ENCODE peak calls at places on chromosomes 3 and 15, in ten cellular contexts. K is ovary, H is Peyer's patch, O is vagina, B is tibial nerve, V is stomach, R is sigmoid colon, M is A549, J is heart left ventricle, G is endothelial cell of umbilical vein. F is an unnamed sample. For H3K4me1, the result is how much of the 10 kb centered on the place peaks cover.

GRCh38 chr3:193984378-193984777 is 151.6 kb upstream of the HES1 start:
- DNase-seq in K (no peak), H (no peak), O (no peak), B (no peak), V (no peak), R (no peak), M (no peak), J (no peak), G (peak), F (no peak)

GRCh38 chr3:36697397-36698001 is 66.9 kb downstream of the DCLK3 start:
- DNase-seq in K (no peak), H (no peak), O (no peak), B (no peak), V (no peak), R (no peak), M (peak), J (no peak), G (no peak), F (no peak)

GRCh38 chr15:69232144-69232543 is 66.6 kb upstream of the PAQR5 start:
- DNase-seq in K (no peak), H (no peak), O (no peak), B (no peak), V (no peak), R (no peak), M (no peak), J (no peak), G (no peak), F (no peak)

GRCh38 chr3:126212629-126213375 is 32.4 kb upstream of the ALDH1L1 start:
- DNase-seq in K (peak), H (peak), O (no peak), B (no peak), V (peak), R (peak), M (peak), J (peak), G (peak), F (peak)

GRCh38 chr3:10309736-10310135 is 11.2 kb downstream of the SEC13 start:
- DNase-seq in K (no peak), H (no peak), O (no peak), B (no peak), V (no peak), R (no peak), M (no peak), J (no peak), G (peak), F (no peak)

GRCh38 chr3:127085576-127085975 is 102.7 kb downstream of the PLXNA1 start:
- DNase-seq in K (no peak), H (no peak), O (no peak), B (no peak), V (no peak), R (no peak), M (no peak), J (no peak), G (no peak), F (no peak)

GRCh38 chr15:79811406-79812405 is 85.1 kb downstream of the MTHFS start:
- DNase-seq in K (peak), H (no peak), O (no peak), B (peak), V (peak), R (peak), M (no peak), J (peak), G (no peak), F (peak)

GRCh38 chr15:76460871-76461270 is 124.3 kb downstream of the ISL2 start:
- DNase-seq in K (no peak), H (no peak), O (no peak), B (no peak), V (no peak), R (no peak), M (no peak), J (no peak), G (no peak), F (no peak)

GRCh38 chr3:40143283-40144090 is 166.0 kb upstream of the EIF1B start:
- DNase-seq in K (no peak), H (no peak), O (no peak), B (no peak), V (no peak), R (no peak), M (no peak), J (no peak), G (no peak), F (no peak)

GRCh38 chr3:99630815-99631214 is 7.6 kb upstream of the COL8A1 start:
- DNase-seq in K (no peak), H (no peak), O (no peak), B (no peak), V (no peak), R (no peak), M (no peak), J (no peak), G (no peak), F (no peak)

GRCh38 chr3:69370156-69370944 is 15.5 kb downstream of the FRMD4B start:
- DNase-seq in K (no peak), H (peak), O (no peak), B (peak), V (peak), R (peak), M (no peak), J (peak), G (peak), F (peak)

GRCh38 chr3:171306631-171307030 is 153.6 kb downstream of the TNIK start:
- DNase-seq in K (peak), H (no peak), O (no peak), B (peak), V (peak), R (peak), M (peak), J (peak), G (peak), F (peak)

GRCh38 chr3:58647661-58648141 is 18.9 kb downstream of the FAM3D start:
- DNase-seq in K (no peak), H (no peak), O (no peak), B (no peak), V (peak), R (no peak), M (no peak), J (no peak), G (peak), F (peak)

GRCh38 chr15:60444289-60444912 is 34.5 kb downstream of the ICE2 start:
- DNase-seq in K (no peak), H (no peak), O (no peak), B (no peak), V (no peak), R (no peak), M (peak), J (no peak), G (peak), F (no peak)

GRCh38 chr3:194369522-194370279 is at the start of gene LRRC15:
- DNase-seq in K (no peak), H (no peak), O (no peak), B (no peak), V (peak), R (no peak), M (peak), J (no peak), G (peak), F (no peak)

GRCh38 chr3:149448331-149448831 is 26.1 kb upstream of the TM4SF4 start:
- DNase-seq in K (no peak), H (no peak), O (no peak), B (no peak), V (no peak), R (no peak), M (no peak), J (no peak), G (peak), F (no peak)

DNA sequence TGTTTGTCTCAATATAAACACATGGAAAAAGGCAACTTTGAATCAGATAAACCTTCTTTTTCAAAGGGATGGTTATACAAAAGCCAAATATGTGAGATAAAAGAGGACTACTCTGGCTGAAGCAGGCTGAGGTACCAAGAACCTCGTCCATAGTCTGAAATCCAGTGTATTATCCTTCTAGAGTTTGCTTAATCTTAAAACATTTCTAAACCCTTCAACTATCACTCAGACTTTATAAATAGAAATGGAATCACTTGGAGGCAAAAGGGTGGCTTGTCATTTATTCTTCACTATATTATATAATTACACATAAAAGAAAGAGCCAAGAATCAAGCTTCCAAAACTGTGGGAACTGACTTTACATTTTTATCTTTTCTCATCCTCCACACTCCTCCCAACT is 303.6 kb downstream of the PLCL2 start:
- DNase-seq in K (no peak), H (no peak), O (no peak), B (no peak), V (no peak), R (no peak), M (no peak), J (no peak), G (no peak), F (no peak)
- H3K4me1 ChIP-seq in K (under half), H (under half), O (under half), B (under half), V (under half), R (under half), M (under half), J (under half), G (under half), F (under half)

GRCh38 chr3:5191555-5192304 is 4.2 kb downstream of the EDEM1 start:
- DNase-seq in K (no peak), H (no peak), O (no peak), B (no peak), V (no peak), R (no peak), M (no peak), J (no peak), G (no peak), F (no peak)

GRCh38 chr3:5194801-5195509 is 7.4 kb downstream of the EDEM1 start:
- DNase-seq in K (no peak), H (no peak), O (no peak), B (peak), V (no peak), R (peak), M (peak), J (no peak), G (peak), F (peak)

GRCh38 chr3:5190147-5190791 is 2.8 kb downstream of the EDEM1 start:
- DNase-seq in K (no peak), H (no peak), O (no peak), B (no peak), V (no peak), R (no peak), M (no peak), J (no peak), G (no peak), F (no peak)

GRCh38 chr3:5194341-5194740 is 6.8 kb downstream of the EDEM1 start:
- DNase-seq in K (no peak), H (no peak), O (no peak), B (no peak), V (no peak), R (no peak), M (no peak), J (no peak), G (no peak), F (no peak)

DNA sequence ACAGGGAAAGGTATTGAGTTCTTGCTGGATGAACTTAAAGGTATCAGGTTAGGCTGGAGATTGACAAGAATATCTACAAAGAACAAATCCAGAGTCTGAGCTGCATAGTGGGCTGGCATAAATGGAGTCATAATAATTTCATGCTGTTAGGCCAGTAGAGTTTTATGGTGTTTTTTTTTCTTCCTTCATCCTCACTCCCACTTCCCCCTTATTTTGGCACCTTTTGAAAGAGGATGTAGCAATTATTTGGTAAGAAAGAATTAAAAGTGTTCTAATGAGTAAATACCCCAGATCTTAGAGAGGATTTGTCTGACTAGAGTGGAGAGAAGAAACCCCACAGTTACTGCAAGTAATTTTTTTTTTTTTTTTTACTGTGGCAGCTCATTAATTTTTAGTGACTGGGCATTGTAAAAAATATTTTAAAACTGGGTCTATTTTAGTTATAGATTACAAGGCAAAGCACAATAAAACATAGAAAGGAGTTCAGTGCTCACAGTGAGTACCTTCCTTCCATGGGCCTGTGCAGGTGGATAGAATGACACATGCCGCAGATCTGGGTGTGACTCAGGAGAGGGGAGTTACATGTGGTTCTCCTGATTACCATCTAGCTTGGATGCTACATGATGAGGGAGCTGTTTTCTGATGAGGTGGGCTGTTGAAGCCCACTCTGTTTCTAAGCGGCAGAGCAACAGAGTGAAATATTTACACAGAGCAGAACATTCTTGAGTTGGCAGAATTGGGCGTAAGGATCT is 5.2 kb downstream of the EDEM1 start:
- DNase-seq in K (no peak), H (no peak), O (no peak), B (no peak), V (no peak), R (no peak), M (no peak), J (no peak), G (no peak), F (no peak)
- H3K4me3 ChIP-seq in K (no peak), H (no peak), O (no peak), B (no peak), V (no peak), R (no peak), M (no peak), J (no peak), G (no peak), F (no peak)

GRCh38 chr15:45378149-45378912 is at the start of gene GATM:
- DNase-seq in K (peak), H (peak), O (no peak), B (peak), V (peak), R (peak), M (peak), J (peak), G (peak), F (peak)
- TF ChIP-seq POLR2A in K (peak), H (peak), O (peak), B (peak), V (no peak), R (peak), M (peak), J (no peak), G (no peak), F (peak)

GRCh38 chr15:89139613-89140499 is 51.6 kb downstream of the ABHD2 start:
- DNase-seq in K (no peak), H (no peak), O (no peak), B (peak), V (no peak), R (no peak), M (peak), J (no peak), G (no peak), F (peak)

GRCh38 chr15:89136818-89137772 is 48.8 kb downstream of the ABHD2 start:
- DNase-seq in K (no peak), H (no peak), O (no peak), B (no peak), V (no peak), R (peak), M (no peak), J (peak), G (peak), F (peak)

GRCh38 chr15:89137926-89138325 is 49.7 kb downstream of the ABHD2 start:
- DNase-seq in K (no peak), H (no peak), O (no peak), B (no peak), V (no peak), R (no peak), M (no peak), J (no peak), G (no peak), F (no peak)

GRCh38 chr15:89140595-89140994 is 52.3 kb downstream of the ABHD2 start:
- DNase-seq in K (no peak), H (no peak), O (no peak), B (no peak), V (no peak), R (no peak), M (no peak), J (no peak), G (no peak), F (no peak)

DNA sequence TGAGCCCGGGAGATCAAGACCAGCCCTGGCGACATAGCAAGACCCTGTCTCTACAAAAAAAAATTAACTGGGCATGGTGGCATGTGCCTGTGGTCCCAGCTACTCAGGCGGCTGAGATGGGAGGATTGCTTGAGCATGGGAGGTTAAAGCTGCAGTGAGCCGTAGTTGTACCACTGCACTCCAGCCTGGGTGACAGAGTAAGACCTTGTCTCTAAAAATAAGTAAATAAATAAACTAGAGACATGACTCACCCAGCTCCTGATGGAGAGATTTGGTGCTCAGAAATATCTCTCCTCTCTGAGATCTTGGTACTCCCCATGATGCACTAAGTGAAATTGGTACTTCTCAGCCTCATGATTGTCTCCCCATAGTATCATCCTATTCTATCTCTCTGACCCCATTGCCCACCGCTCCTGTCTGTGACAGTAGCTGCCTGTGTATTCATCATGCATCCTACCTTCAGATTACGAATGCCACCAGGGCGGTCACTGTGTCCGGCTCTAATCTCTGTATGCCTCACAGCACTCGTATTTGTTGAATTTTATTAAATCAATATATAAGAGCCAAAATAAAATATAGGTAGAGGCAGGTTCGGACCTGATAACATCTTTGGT is 50.9 kb downstream of the ABHD2 start:
- DNase-seq in K (no peak), H (no peak), O (no peak), B (no peak), V (no peak), R (no peak), M (no peak), J (no peak), G (no peak), F (no peak)
- H3K4me1 ChIP-seq in K (under half), H (under half), O (half or more), B (under half), V (half or more), R (half or more), M (under half), J (half or more), G (under half), F (half or more)

F was measured in body of pancreas.